ENCODE peak calls at places on chromosome 21, in eight cellular contexts. One of them, this sample, is unnamed.

GRCh38 chr21:40788635-40789034 is 58.3 kb downstream of the DSCAM start:
- DNase-seq in coronary artery: no peak
- DNase-seq in RWPE2: no peak
- DNase-seq in tibial artery: no peak
- DNase-seq in suprapubic skin: no peak
- DNase-seq in astrocyte of the spinal cord: no peak
- DNase-seq in epithelial cell of esophagus: no peak
- DNase-seq in A549: no peak
- DNase-seq in this sample: no peak

GRCh38 chr21:44300262-44300959 is 558 bp downstream of the PFKL start:
- DNase-seq in coronary artery: no peak
- DNase-seq in RWPE2: no peak
- DNase-seq in tibial artery: peak; percentile 73
- DNase-seq in suprapubic skin: peak; percentile 89
- DNase-seq in astrocyte of the spinal cord: peak; percentile 36
- DNase-seq in epithelial cell of esophagus: peak; percentile 67
- DNase-seq in A549: peak; percentile 42
- DNase-seq in this sample: peak; percentile 71

GRCh38 chr21:45241357-45241756 is 46.3 kb downstream of the POFUT2 start:
- DNase-seq in coronary artery: no peak
- DNase-seq in RWPE2: no peak
- DNase-seq in tibial artery: no peak
- DNase-seq in suprapubic skin: no peak
- DNase-seq in astrocyte of the spinal cord: no peak
- DNase-seq in epithelial cell of esophagus: no peak
- DNase-seq in A549: no peak
- DNase-seq in this sample: no peak

GRCh38 chr21:25127007-25127406 is 480.3 kb downstream of the MRPL39 start:
- DNase-seq in coronary artery: no peak
- DNase-seq in RWPE2: no peak
- DNase-seq in tibial artery: no peak
- DNase-seq in suprapubic skin: no peak
- DNase-seq in astrocyte of the spinal cord: no peak
- DNase-seq in epithelial cell of esophagus: no peak
- DNase-seq in A549: no peak
- DNase-seq in this sample: no peak

GRCh38 chr21:30434033-30434631 is 4.1 kb downstream of the KRTAP13-4 start:
- DNase-seq in coronary artery: no peak
- DNase-seq in RWPE2: no peak
- DNase-seq in tibial artery: no peak
- DNase-seq in suprapubic skin: no peak
- DNase-seq in astrocyte of the spinal cord: peak; percentile 1
- DNase-seq in epithelial cell of esophagus: peak; percentile 62
- DNase-seq in A549: peak; percentile 32
- DNase-seq in this sample: peak; percentile 28

GRCh38 chr21:35475768-35476167 is 426.7 kb upstream of the RUNX1 start:
- DNase-seq in coronary artery: no peak
- DNase-seq in RWPE2: no peak
- DNase-seq in tibial artery: peak; percentile 23
- DNase-seq in suprapubic skin: no peak
- DNase-seq in astrocyte of the spinal cord: peak; percentile 44
- DNase-seq in epithelial cell of esophagus: peak; percentile 25
- DNase-seq in A549: no peak
- DNase-seq in this sample: peak; percentile 5

GRCh38 chr21:46080171-46081021 is 17.5 kb upstream of the COL6A2 start:
- DNase-seq in coronary artery: peak; percentile 74
- DNase-seq in RWPE2: peak; percentile 48
- DNase-seq in tibial artery: no peak
- DNase-seq in suprapubic skin: peak; percentile 81
- DNase-seq in astrocyte of the spinal cord: no peak
- DNase-seq in epithelial cell of esophagus: no peak
- DNase-seq in A549: no peak
- DNase-seq in this sample: no peak

GRCh38 chr21:42525676-42526378 is 12.2 kb downstream of the SLC37A1 start:
- DNase-seq in coronary artery: peak; percentile 24
- DNase-seq in RWPE2: no peak
- DNase-seq in tibial artery: no peak
- DNase-seq in suprapubic skin: peak; percentile 13
- DNase-seq in astrocyte of the spinal cord: no peak
- DNase-seq in epithelial cell of esophagus: no peak
- DNase-seq in A549: no peak
- DNase-seq in this sample: no peak

GRCh38 chr21:43192501-43193081 is 23.8 kb downstream of the CRYAA start:
- DNase-seq in coronary artery: peak; percentile 64
- DNase-seq in RWPE2: peak; percentile 36
- DNase-seq in tibial artery: no peak
- DNase-seq in suprapubic skin: no peak
- DNase-seq in astrocyte of the spinal cord: no peak
- DNase-seq in epithelial cell of esophagus: no peak
- DNase-seq in A549: no peak
- DNase-seq in this sample: no peak

GRCh38 chr21:40516336-40516735 is 330.6 kb downstream of the DSCAM start:
- DNase-seq in coronary artery: no peak
- DNase-seq in RWPE2: no peak
- DNase-seq in tibial artery: peak; percentile 51
- DNase-seq in suprapubic skin: no peak
- DNase-seq in astrocyte of the spinal cord: no peak
- DNase-seq in epithelial cell of esophagus: peak; percentile 13
- DNase-seq in A549: no peak
- DNase-seq in this sample: no peak

GRCh38 chr21:46093668-46094400 is 4.1 kb upstream of the COL6A2 start:
- DNase-seq in coronary artery: peak; percentile 69
- DNase-seq in RWPE2: no peak
- DNase-seq in tibial artery: no peak
- DNase-seq in suprapubic skin: no peak
- DNase-seq in astrocyte of the spinal cord: no peak
- DNase-seq in epithelial cell of esophagus: no peak
- DNase-seq in A549: no peak
- DNase-seq in this sample: peak; percentile 18

GRCh38 chr21:43020771-43021170 is 46.4 kb downstream of the PKNOX1 start:
- DNase-seq in coronary artery: no peak
- DNase-seq in RWPE2: no peak
- DNase-seq in tibial artery: no peak
- DNase-seq in suprapubic skin: no peak
- DNase-seq in astrocyte of the spinal cord: no peak
- DNase-seq in epithelial cell of esophagus: no peak
- DNase-seq in A549: no peak
- DNase-seq in this sample: no peak

GRCh38 chr21:45875881-45876280 is 105.7 kb upstream of the COL6A1 start:
- DNase-seq in coronary artery: no peak
- DNase-seq in RWPE2: peak; percentile 35
- DNase-seq in tibial artery: no peak
- DNase-seq in suprapubic skin: no peak
- DNase-seq in astrocyte of the spinal cord: no peak
- DNase-seq in epithelial cell of esophagus: no peak
- DNase-seq in A549: no peak
- DNase-seq in this sample: no peak

GRCh38 chr21:43361127-43361492 is 65.8 kb downstream of the SIK1 start:
- DNase-seq in coronary artery: no peak
- DNase-seq in RWPE2: no peak
- DNase-seq in tibial artery: no peak
- DNase-seq in suprapubic skin: no peak
- DNase-seq in astrocyte of the spinal cord: no peak
- DNase-seq in epithelial cell of esophagus: peak; percentile 59
- DNase-seq in A549: no peak
- DNase-seq in this sample: peak; percentile 41

GRCh38 chr21:17387030-17387617 is 125.7 kb upstream of the CXADR start:
- DNase-seq in coronary artery: no peak
- DNase-seq in RWPE2: no peak
- DNase-seq in tibial artery: no peak
- DNase-seq in suprapubic skin: no peak
- DNase-seq in astrocyte of the spinal cord: peak; percentile 76
- DNase-seq in epithelial cell of esophagus: peak; percentile 70
- DNase-seq in A549: peak; percentile 51
- DNase-seq in this sample: peak; percentile 62

GRCh38 chr21:41168391-41169257 is 664 bp downstream of the BACE2 start:
- DNase-seq in coronary artery: peak; percentile 84
- DNase-seq in RWPE2: no peak
- DNase-seq in tibial artery: peak; percentile 84
- DNase-seq in suprapubic skin: no peak
- DNase-seq in astrocyte of the spinal cord: peak; percentile 62
- DNase-seq in epithelial cell of esophagus: peak; percentile 60
- DNase-seq in A549: peak; percentile 29
- DNase-seq in this sample: peak; percentile 33

GRCh38 chr21:41507521-41508414 is at the start of gene TMPRSS2:
- DNase-seq in coronary artery: no peak
- DNase-seq in RWPE2: no peak
- DNase-seq in tibial artery: no peak
- DNase-seq in suprapubic skin: no peak
- DNase-seq in astrocyte of the spinal cord: no peak
- DNase-seq in epithelial cell of esophagus: peak; percentile 18
- DNase-seq in A549: no peak
- DNase-seq in this sample: no peak

GRCh38 chr21:45618846-45619485 is 24.6 kb upstream of the PCBP3 start:
- DNase-seq in coronary artery: no peak
- DNase-seq in RWPE2: peak; percentile 21
- DNase-seq in tibial artery: no peak
- DNase-seq in suprapubic skin: peak; percentile 41
- DNase-seq in astrocyte of the spinal cord: no peak
- DNase-seq in epithelial cell of esophagus: no peak
- DNase-seq in A549: no peak
- DNase-seq in this sample: no peak

GRCh38 chr21:44400791-44401385 is 47.5 kb downstream of the TRPM2 start:
- DNase-seq in coronary artery: peak; percentile 46
- DNase-seq in RWPE2: no peak
- DNase-seq in tibial artery: no peak
- DNase-seq in suprapubic skin: no peak
- DNase-seq in astrocyte of the spinal cord: no peak
- DNase-seq in epithelial cell of esophagus: no peak
- DNase-seq in A549: no peak
- DNase-seq in this sample: no peak

GRCh38 chr21:44927587-44928461 is 7.1 kb upstream of the ITGB2 start:
- DNase-seq in coronary artery: no peak
- DNase-seq in RWPE2: peak; percentile 94
- DNase-seq in tibial artery: no peak
- DNase-seq in suprapubic skin: no peak
- DNase-seq in astrocyte of the spinal cord: peak; percentile 62
- DNase-seq in epithelial cell of esophagus: peak; percentile 78
- DNase-seq in A549: peak; percentile 71
- DNase-seq in this sample: peak; percentile 98

GRCh38 chr21:33651965-33652680 is 9.8 kb downstream of the ITSN1 start:
- DNase-seq in coronary artery: no peak
- DNase-seq in RWPE2: no peak
- DNase-seq in tibial artery: no peak
- DNase-seq in suprapubic skin: no peak
- DNase-seq in astrocyte of the spinal cord: no peak
- DNase-seq in epithelial cell of esophagus: no peak
- DNase-seq in A549: no peak
- DNase-seq in this sample: no peak

DNA sequence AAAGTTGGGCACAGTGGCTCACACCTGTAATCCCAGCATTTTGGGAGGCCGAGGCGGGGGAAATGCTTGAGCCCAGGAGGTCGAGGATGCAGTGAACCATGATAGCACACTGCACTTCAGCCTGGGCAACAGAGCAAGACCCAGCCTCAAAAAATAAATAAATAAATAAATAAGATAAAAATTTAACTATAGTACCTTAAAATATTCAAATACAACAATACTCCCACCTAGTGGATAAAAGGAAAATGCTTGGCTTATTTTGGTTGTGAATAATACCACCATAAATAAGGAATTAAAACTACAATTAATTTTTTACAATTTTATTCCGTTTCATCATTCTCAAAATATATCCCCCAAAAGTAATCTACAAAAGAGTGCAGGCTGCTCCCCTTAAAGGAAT is 8.1 kb downstream of the PSMG1 start:
- DNase-seq in coronary artery: no peak
- DNase-seq in RWPE2: no peak
- DNase-seq in tibial artery: no peak
- DNase-seq in suprapubic skin: no peak
- DNase-seq in astrocyte of the spinal cord: peak; percentile 45
- DNase-seq in epithelial cell of esophagus: peak; percentile 31
- DNase-seq in A549: peak; percentile 13
- DNase-seq in this sample: no peak
- TF ChIP-seq CTCF in coronary artery: peak; percentile 44
- TF ChIP-seq CTCF in RWPE2: peak; percentile 51
- TF ChIP-seq CTCF in tibial artery: peak; percentile 49
- TF ChIP-seq CTCF in suprapubic skin: peak; percentile 30
- TF ChIP-seq CTCF in astrocyte of the spinal cord: peak; percentile 43
- TF ChIP-seq CTCF in epithelial cell of esophagus: peak; percentile 27
- TF ChIP-seq CTCF in A549: peak; percentile 42
- TF ChIP-seq CTCF in this sample: peak; percentile 43

GRCh38 chr21:36917487-36918158 is 48.8 kb downstream of the HLCS start:
- DNase-seq in coronary artery: no peak
- DNase-seq in RWPE2: no peak
- DNase-seq in tibial artery: no peak
- DNase-seq in suprapubic skin: no peak
- DNase-seq in astrocyte of the spinal cord: peak; percentile 68
- DNase-seq in epithelial cell of esophagus: peak; percentile 73
- DNase-seq in A549: peak; percentile 84
- DNase-seq in this sample: no peak
- TF ChIP-seq CTCF in coronary artery: no peak
- TF ChIP-seq CTCF in RWPE2: peak; percentile 95
- TF ChIP-seq CTCF in tibial artery: no peak
- TF ChIP-seq CTCF in suprapubic skin: peak; percentile 12
- TF ChIP-seq CTCF in astrocyte of the spinal cord: peak; percentile 85
- TF ChIP-seq CTCF in epithelial cell of esophagus: peak; percentile 87
- TF ChIP-seq CTCF in A549: peak; percentile 67
- TF ChIP-seq CTCF in this sample: no peak

GRCh38 chr21:21101911-21102310 is 103.7 kb downstream of the NCAM2 start:
- DNase-seq in coronary artery: no peak
- DNase-seq in RWPE2: no peak
- DNase-seq in tibial artery: no peak
- DNase-seq in suprapubic skin: no peak
- DNase-seq in astrocyte of the spinal cord: peak; percentile 67
- DNase-seq in epithelial cell of esophagus: no peak
- DNase-seq in A549: no peak
- DNase-seq in this sample: peak; percentile 6
- TF ChIP-seq CTCF in coronary artery: no peak
- TF ChIP-seq CTCF in RWPE2: no peak
- TF ChIP-seq CTCF in tibial artery: no peak
- TF ChIP-seq CTCF in suprapubic skin: no peak
- TF ChIP-seq CTCF in astrocyte of the spinal cord: peak; percentile 32
- TF ChIP-seq CTCF in epithelial cell of esophagus: no peak
- TF ChIP-seq CTCF in A549: no peak
- TF ChIP-seq CTCF in this sample: no peak

DNA sequence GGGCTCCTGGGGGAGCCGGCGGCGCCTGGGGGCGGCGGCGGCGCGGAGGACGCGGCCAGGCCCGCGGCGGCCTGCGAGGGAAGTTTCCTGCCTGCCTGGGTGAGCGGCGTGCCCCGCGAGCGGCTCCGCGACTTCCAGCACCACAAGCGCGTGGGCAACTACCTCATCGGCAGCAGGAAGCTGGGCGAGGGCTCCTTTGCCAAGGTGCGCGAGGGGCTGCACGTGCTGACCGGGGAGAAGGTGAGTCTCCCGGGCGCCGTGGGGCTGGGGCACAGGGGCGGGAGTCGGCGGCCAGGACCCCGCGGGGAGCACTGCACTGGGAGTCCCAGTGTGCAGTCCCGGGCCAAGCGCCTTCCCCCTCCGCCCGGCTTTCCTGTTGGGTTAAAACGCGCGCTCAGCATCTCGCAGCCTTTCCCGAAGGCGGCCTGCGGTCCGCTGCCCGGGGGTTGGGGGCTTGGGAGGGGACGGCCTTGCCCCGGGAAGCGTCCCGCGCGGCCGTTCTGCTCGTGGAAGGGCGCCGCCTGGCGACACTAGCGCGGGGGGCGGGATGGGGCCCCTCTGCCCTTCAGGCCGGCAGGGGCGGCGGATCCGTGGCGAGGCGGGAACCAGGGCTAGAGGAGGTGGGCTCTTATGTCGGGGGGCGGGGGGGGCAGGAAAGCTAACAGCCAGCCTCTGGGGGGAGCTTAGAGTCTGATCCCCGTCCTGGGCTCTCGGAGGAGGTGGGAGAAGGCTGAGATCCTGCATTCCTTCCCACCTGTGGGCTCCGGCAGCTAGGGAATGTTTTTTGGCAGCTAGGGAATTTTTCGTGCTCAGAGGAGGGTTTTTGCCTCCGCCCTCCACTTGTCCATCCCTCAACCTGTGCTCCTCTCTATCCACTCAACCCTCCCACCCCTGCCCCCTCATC is 1.1 kb downstream of the HUNK start:
- DNase-seq in coronary artery: no peak
- DNase-seq in RWPE2: peak; percentile 58
- DNase-seq in tibial artery: no peak
- DNase-seq in suprapubic skin: no peak
- DNase-seq in astrocyte of the spinal cord: no peak
- DNase-seq in epithelial cell of esophagus: no peak
- DNase-seq in A549: peak; percentile 32
- DNase-seq in this sample: peak; percentile 59
- TF ChIP-seq CTCF in coronary artery: no peak
- TF ChIP-seq CTCF in RWPE2: peak; percentile 45
- TF ChIP-seq CTCF in tibial artery: peak; percentile 16
- TF ChIP-seq CTCF in suprapubic skin: peak; percentile 73
- TF ChIP-seq CTCF in astrocyte of the spinal cord: peak; percentile 36
- TF ChIP-seq CTCF in epithelial cell of esophagus: peak; percentile 8
- TF ChIP-seq CTCF in A549: peak; percentile 60
- TF ChIP-seq CTCF in this sample: peak; percentile 54

This sample was measured in activated CD8-positive, alpha-beta T cell treated with anti-CD3 and anti-CD28 coated beads for 36 hours.